ENCODE peak calls at places on chromosome 1, in seven cellular contexts. One of them, this sample, is unnamed.

GRCh38 chr1:41648844-41649243 is 164.4 kb upstream of the EDN2 start:
- DNase-seq in esophagus muscularis mucosa: no peak
- DNase-seq in breast epithelium: no peak
- DNase-seq in thyroid gland: no peak
- DNase-seq in tibial artery: no peak
- DNase-seq in IMR-90: no peak
- DNase-seq in choroid plexus epithelial cell: no peak
- DNase-seq in this sample: no peak

GRCh38 chr1:65958561-65959350 is 166.1 kb downstream of the PDE4B start:
- DNase-seq in esophagus muscularis mucosa: no peak
- DNase-seq in choroid plexus epithelial cell: peak; percentile 78
- DNase-seq in tibial artery: no peak
- DNase-seq in breast epithelium: no peak
- DNase-seq in thyroid gland: no peak
- DNase-seq in IMR-90: peak; percentile 60
- DNase-seq in this sample: no peak

GRCh38 chr1:77900687-77901293 is 12.4 kb downstream of the NEXN start:
- DNase-seq in IMR-90: peak; percentile 63
- DNase-seq in choroid plexus epithelial cell: peak; percentile 87
- DNase-seq in thyroid gland: peak; percentile 63
- DNase-seq in tibial artery: peak; percentile 37
- DNase-seq in esophagus muscularis mucosa: no peak
- DNase-seq in breast epithelium: no peak
- DNase-seq in this sample: no peak

GRCh38 chr1:5970623-5971273 is 21.5 kb downstream of the NPHP4 start:
- DNase-seq in breast epithelium: peak; percentile 12
- DNase-seq in thyroid gland: no peak
- DNase-seq in IMR-90: no peak
- DNase-seq in choroid plexus epithelial cell: no peak
- DNase-seq in esophagus muscularis mucosa: no peak
- DNase-seq in tibial artery: no peak
- DNase-seq in this sample: no peak

GRCh38 chr1:221782461-221782860 is 40.6 kb upstream of the DUSP10 start:
- DNase-seq in IMR-90: no peak
- DNase-seq in tibial artery: no peak
- DNase-seq in thyroid gland: no peak
- DNase-seq in esophagus muscularis mucosa: no peak
- DNase-seq in choroid plexus epithelial cell: peak; percentile 26
- DNase-seq in breast epithelium: no peak
- DNase-seq in this sample: no peak

GRCh38 chr1:41363632-41364320 is 2.5 kb downstream of the FOXO6 start:
- DNase-seq in IMR-90: no peak
- DNase-seq in choroid plexus epithelial cell: no peak
- DNase-seq in breast epithelium: no peak
- DNase-seq in esophagus muscularis mucosa: no peak
- DNase-seq in thyroid gland: no peak
- DNase-seq in tibial artery: no peak
- DNase-seq in this sample: no peak

GRCh38 chr1:118217073-118217620 is 32.1 kb upstream of the SPAG17 start:
- DNase-seq in choroid plexus epithelial cell: no peak
- DNase-seq in breast epithelium: no peak
- DNase-seq in IMR-90: no peak
- DNase-seq in esophagus muscularis mucosa: no peak
- DNase-seq in tibial artery: no peak
- DNase-seq in thyroid gland: no peak
- DNase-seq in this sample: no peak

GRCh38 chr1:116855220-116855619 is 54.5 kb upstream of the PTGFRN start:
- DNase-seq in thyroid gland: peak; percentile 71
- DNase-seq in IMR-90: no peak
- DNase-seq in tibial artery: peak; percentile 43
- DNase-seq in breast epithelium: no peak
- DNase-seq in esophagus muscularis mucosa: no peak
- DNase-seq in choroid plexus epithelial cell: peak; percentile 28
- DNase-seq in this sample: no peak

GRCh38 chr1:155961937-155962336 is 16.4 kb downstream of the ARHGEF2 start:
- DNase-seq in choroid plexus epithelial cell: peak; percentile 95
- DNase-seq in IMR-90: peak; percentile 97
- DNase-seq in breast epithelium: no peak
- DNase-seq in tibial artery: peak; percentile 86
- DNase-seq in esophagus muscularis mucosa: no peak
- DNase-seq in thyroid gland: peak; percentile 29
- DNase-seq in this sample: no peak
- TF ChIP-seq CTCF in choroid plexus epithelial cell: peak; percentile 61
- TF ChIP-seq CTCF in IMR-90: peak; percentile 58
- TF ChIP-seq CTCF in breast epithelium: peak; percentile 19
- TF ChIP-seq CTCF in tibial artery: peak; percentile 56
- TF ChIP-seq CTCF in esophagus muscularis mucosa: peak; percentile 61
- TF ChIP-seq CTCF in thyroid gland: no peak
- TF ChIP-seq CTCF in this sample: no peak

DNA sequence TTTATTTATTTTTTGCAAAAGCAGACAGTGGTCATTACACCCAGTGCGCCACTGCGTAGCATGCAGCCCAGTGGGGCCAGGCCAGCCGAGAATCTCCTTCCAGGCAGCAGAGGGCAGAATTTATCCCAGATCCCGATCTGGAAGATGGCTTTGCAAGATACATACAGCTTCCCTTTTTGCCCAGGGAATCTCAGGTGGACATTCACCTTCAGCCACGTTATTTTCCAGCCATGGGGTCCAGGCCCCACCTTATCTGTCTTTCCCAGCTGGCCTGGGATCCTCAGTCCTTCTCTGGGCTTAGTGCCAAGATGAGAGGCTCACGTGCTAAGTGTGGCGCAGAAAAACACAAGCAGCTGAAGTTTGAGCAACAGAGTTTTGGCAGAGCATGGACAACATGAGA is 123.6 kb downstream of the AJAP1 start:
- DNase-seq in breast epithelium: no peak
- DNase-seq in tibial artery: no peak
- DNase-seq in choroid plexus epithelial cell: no peak
- DNase-seq in esophagus muscularis mucosa: no peak
- DNase-seq in IMR-90: no peak
- DNase-seq in thyroid gland: peak; percentile 44
- DNase-seq in this sample: no peak
- TF ChIP-seq CTCF in breast epithelium: peak; percentile 12
- TF ChIP-seq CTCF in tibial artery: peak; percentile 27
- TF ChIP-seq CTCF in choroid plexus epithelial cell: no peak
- TF ChIP-seq CTCF in esophagus muscularis mucosa: peak; percentile 34
- TF ChIP-seq CTCF in IMR-90: no peak
- TF ChIP-seq CTCF in thyroid gland: peak; percentile 40
- TF ChIP-seq CTCF in this sample: no peak

DNA sequence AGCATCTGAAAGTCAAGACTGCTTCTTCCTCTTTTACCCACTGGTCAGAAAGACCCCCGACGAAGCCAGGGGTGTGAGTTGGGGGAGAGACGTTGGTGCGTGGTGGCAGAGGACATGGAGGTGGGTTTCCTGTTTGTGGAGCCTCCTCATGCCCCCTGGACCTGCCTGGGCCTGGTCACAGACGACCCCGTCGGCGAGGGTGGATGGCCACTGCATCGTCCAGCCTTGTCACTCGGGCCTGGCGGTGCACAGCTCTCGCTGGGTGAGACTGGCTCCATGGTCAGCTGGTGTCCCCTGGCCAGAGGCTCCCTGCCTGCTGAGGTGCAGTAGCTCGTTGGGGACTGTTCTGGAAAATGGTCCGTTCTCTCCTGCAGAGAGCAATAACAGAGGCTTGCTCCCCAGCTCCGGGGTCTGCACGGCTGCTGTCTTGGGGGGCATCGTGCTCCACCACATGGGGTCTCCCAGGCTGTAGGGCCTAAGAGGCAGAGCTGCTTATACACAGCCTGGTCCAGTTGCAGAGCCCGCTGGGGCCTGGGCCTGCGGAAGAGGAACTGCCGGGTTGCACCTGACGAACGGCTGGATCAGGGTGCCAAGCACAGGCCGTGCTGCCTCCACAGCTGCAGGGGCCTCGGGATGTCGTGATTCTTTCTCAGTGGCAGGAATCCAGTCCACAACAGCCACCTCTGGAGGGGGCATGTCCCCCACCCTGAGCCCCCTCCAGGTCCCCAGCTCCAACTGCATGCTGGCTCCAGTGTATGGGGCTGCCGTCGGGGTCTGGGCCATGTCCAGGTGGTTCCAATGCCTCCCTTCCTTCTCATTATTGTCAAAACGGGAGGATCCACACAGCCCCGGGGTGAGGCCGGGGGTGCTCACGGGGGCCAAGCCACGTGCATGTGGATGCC is 18.0 kb upstream of the ACTRT2 start:
- DNase-seq in esophagus muscularis mucosa: no peak
- DNase-seq in tibial artery: peak; percentile 5
- DNase-seq in IMR-90: no peak
- DNase-seq in breast epithelium: peak; percentile 49
- DNase-seq in choroid plexus epithelial cell: no peak
- DNase-seq in thyroid gland: no peak
- DNase-seq in this sample: no peak
- TF ChIP-seq CTCF in esophagus muscularis mucosa: no peak
- TF ChIP-seq CTCF in tibial artery: no peak
- TF ChIP-seq CTCF in IMR-90: no peak
- TF ChIP-seq CTCF in breast epithelium: no peak
- TF ChIP-seq CTCF in choroid plexus epithelial cell: no peak
- TF ChIP-seq CTCF in thyroid gland: no peak
- TF ChIP-seq CTCF in this sample: no peak

GRCh38 chr1:39639333-39640130 is at the start of gene HEYL:
- DNase-seq in breast epithelium: no peak
- DNase-seq in IMR-90: peak; percentile 19
- DNase-seq in tibial artery: peak; percentile 74
- DNase-seq in choroid plexus epithelial cell: peak; percentile 50
- DNase-seq in esophagus muscularis mucosa: no peak
- DNase-seq in thyroid gland: peak; percentile 48
- DNase-seq in this sample: no peak
- TF ChIP-seq CTCF in breast epithelium: peak; percentile 15
- TF ChIP-seq CTCF in IMR-90: peak; percentile 20
- TF ChIP-seq CTCF in tibial artery: peak; percentile 64
- TF ChIP-seq CTCF in choroid plexus epithelial cell: peak; percentile 55
- TF ChIP-seq CTCF in esophagus muscularis mucosa: peak; percentile 26
- TF ChIP-seq CTCF in thyroid gland: no peak
- TF ChIP-seq CTCF in this sample: no peak

GRCh38 chr1:7454052-7454815 is 316.9 kb upstream of the VAMP3 start:
- DNase-seq in esophagus muscularis mucosa: no peak
- DNase-seq in IMR-90: peak; percentile 39
- DNase-seq in tibial artery: no peak
- DNase-seq in choroid plexus epithelial cell: peak; percentile 43
- DNase-seq in breast epithelium: no peak
- DNase-seq in thyroid gland: peak; percentile 30
- DNase-seq in this sample: no peak
- TF ChIP-seq CTCF in esophagus muscularis mucosa: peak; percentile 26
- TF ChIP-seq CTCF in IMR-90: peak; percentile 58
- TF ChIP-seq CTCF in tibial artery: peak; percentile 29
- TF ChIP-seq CTCF in choroid plexus epithelial cell: peak; percentile 72
- TF ChIP-seq CTCF in breast epithelium: no peak
- TF ChIP-seq CTCF in thyroid gland: peak; percentile 24
- TF ChIP-seq CTCF in this sample: no peak

GRCh38 chr1:235054466-235054865 is 74.2 kb downstream of the TOMM20 start:
- DNase-seq in IMR-90: no peak
- DNase-seq in esophagus muscularis mucosa: no peak
- DNase-seq in choroid plexus epithelial cell: no peak
- DNase-seq in tibial artery: no peak
- DNase-seq in breast epithelium: no peak
- DNase-seq in thyroid gland: no peak
- DNase-seq in this sample: no peak

GRCh38 chr1:235056937-235057336 is 71.7 kb downstream of the TOMM20 start:
- DNase-seq in choroid plexus epithelial cell: no peak
- DNase-seq in tibial artery: no peak
- DNase-seq in IMR-90: no peak
- DNase-seq in breast epithelium: no peak
- DNase-seq in thyroid gland: no peak
- DNase-seq in esophagus muscularis mucosa: no peak
- DNase-seq in this sample: no peak

GRCh38 chr1:235052067-235053008 is 76.3 kb downstream of the TOMM20 start:
- DNase-seq in esophagus muscularis mucosa: no peak
- DNase-seq in breast epithelium: no peak
- DNase-seq in choroid plexus epithelial cell: no peak
- DNase-seq in thyroid gland: no peak
- DNase-seq in IMR-90: no peak
- DNase-seq in tibial artery: peak; percentile 45
- DNase-seq in this sample: no peak

GRCh38 chr1:235057385-235058306 is 71.0 kb downstream of the TOMM20 start:
- DNase-seq in IMR-90: no peak
- DNase-seq in breast epithelium: no peak
- DNase-seq in esophagus muscularis mucosa: no peak
- DNase-seq in tibial artery: no peak
- DNase-seq in choroid plexus epithelial cell: no peak
- DNase-seq in thyroid gland: no peak
- DNase-seq in this sample: no peak

DNA sequence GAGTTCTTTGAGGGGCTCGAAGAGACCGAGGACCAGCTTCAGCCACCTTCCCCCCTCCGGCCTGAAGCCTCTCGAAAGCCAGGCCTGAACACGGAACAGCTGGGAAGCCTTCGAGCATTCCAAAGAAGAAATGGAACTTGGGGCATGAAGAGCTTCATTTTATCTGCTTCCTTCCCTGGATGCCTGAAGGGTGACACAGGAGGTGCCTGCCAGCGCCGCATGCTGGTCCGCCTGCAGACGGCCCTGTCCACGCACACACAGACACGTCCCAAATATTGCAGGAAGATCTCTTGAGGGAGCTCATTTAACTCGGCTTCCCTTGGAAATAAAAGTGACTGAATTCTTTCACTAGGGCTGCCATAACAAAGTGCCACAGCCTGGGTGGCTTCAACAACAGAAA is 73.7 kb downstream of the TOMM20 start:
- DNase-seq in tibial artery: no peak
- DNase-seq in esophagus muscularis mucosa: no peak
- DNase-seq in IMR-90: no peak
- DNase-seq in choroid plexus epithelial cell: no peak
- DNase-seq in breast epithelium: no peak
- DNase-seq in thyroid gland: no peak
- DNase-seq in this sample: no peak
- TF ChIP-seq CTCF in tibial artery: no peak
- TF ChIP-seq CTCF in esophagus muscularis mucosa: no peak
- TF ChIP-seq CTCF in IMR-90: no peak
- TF ChIP-seq CTCF in choroid plexus epithelial cell: no peak
- TF ChIP-seq CTCF in breast epithelium: no peak
- TF ChIP-seq CTCF in thyroid gland: no peak
- TF ChIP-seq CTCF in this sample: no peak

GRCh38 chr1:177627148-177627910 is 342.5 kb downstream of the SEC16B start:
- DNase-seq in breast epithelium: no peak
- DNase-seq in thyroid gland: no peak
- DNase-seq in tibial artery: no peak
- DNase-seq in esophagus muscularis mucosa: no peak
- DNase-seq in IMR-90: no peak
- DNase-seq in choroid plexus epithelial cell: no peak
- DNase-seq in this sample: no peak

GRCh38 chr1:177632923-177633322 is 336.9 kb downstream of the SEC16B start:
- DNase-seq in IMR-90: no peak
- DNase-seq in thyroid gland: no peak
- DNase-seq in breast epithelium: no peak
- DNase-seq in esophagus muscularis mucosa: no peak
- DNase-seq in choroid plexus epithelial cell: peak; percentile 29
- DNase-seq in tibial artery: no peak
- DNase-seq in this sample: no peak

GRCh38 chr1:177629526-177629925 is 340.3 kb downstream of the SEC16B start:
- DNase-seq in tibial artery: no peak
- DNase-seq in thyroid gland: no peak
- DNase-seq in esophagus muscularis mucosa: no peak
- DNase-seq in choroid plexus epithelial cell: peak; percentile 47
- DNase-seq in breast epithelium: no peak
- DNase-seq in IMR-90: peak; percentile 20
- DNase-seq in this sample: no peak

GRCh38 chr1:177631770-177632169 is 338.1 kb downstream of the SEC16B start:
- DNase-seq in thyroid gland: no peak
- DNase-seq in IMR-90: no peak
- DNase-seq in breast epithelium: no peak
- DNase-seq in esophagus muscularis mucosa: no peak
- DNase-seq in tibial artery: no peak
- DNase-seq in choroid plexus epithelial cell: no peak
- DNase-seq in this sample: no peak
- TF ChIP-seq CTCF in thyroid gland: no peak
- TF ChIP-seq CTCF in IMR-90: no peak
- TF ChIP-seq CTCF in breast epithelium: no peak
- TF ChIP-seq CTCF in esophagus muscularis mucosa: no peak
- TF ChIP-seq CTCF in tibial artery: no peak
- TF ChIP-seq CTCF in choroid plexus epithelial cell: no peak
- TF ChIP-seq CTCF in this sample: no peak

This sample was measured in omental fat pad.